ENCODE peak calls at places on chromosome 2, in nine cellular contexts. I is SJSA1, U is Peyer's patch, A is T47D, J is foreskin fibroblast, E is iris pigment epithelial cell, P is A549, F is kidney tubule cell, C is Right ventricle myocardium inferior. T is an unnamed sample.

GRCh38 chr2:182197529-182197928 is 211.9 kb downstream of the PPP1R1C start:
- DNase-seq in U (no peak), J (no peak), E (no peak), P (no peak), I (no peak), F (no peak), A (no peak), C (no peak), T (no peak)

GRCh38 chr2:108988796-108989713 is at the start of gene EDAR:
- DNase-seq in I (no peak), P (peak), C (no peak), A (peak), U (peak), J (peak), F (peak), E (peak), T (no peak)

GRCh38 chr2:205906419-205906818 is 179.6 kb downstream of the INO80D start:
- DNase-seq in U (no peak), J (no peak), E (no peak), F (no peak), P (no peak), C (no peak), A (no peak), I (no peak), T (no peak)

GRCh38 chr2:30717081-30717650 is 90.1 kb downstream of the CAPN13 start:
- DNase-seq in C (no peak), P (no peak), F (no peak), U (no peak), A (no peak), E (no peak), J (no peak), I (no peak), T (no peak)

GRCh38 chr2:20539776-20540586 is 93.1 kb downstream of the RHOB start:
- DNase-seq in F (no peak), I (peak), E (no peak), C (no peak), A (no peak), U (no peak), J (peak), P (no peak), T (no peak)

GRCh38 chr2:189526241-189526640 is 54.3 kb downstream of the SLC40A1 start:
- DNase-seq in U (no peak), J (no peak), P (no peak), E (no peak), A (no peak), F (no peak), I (no peak), C (no peak), T (no peak)

GRCh38 chr2:39512941-39513340 is 75.9 kb upstream of the MAP4K3 start:
- DNase-seq in J (no peak), F (no peak), P (no peak), E (no peak), I (peak), A (no peak), C (no peak), U (no peak), T (no peak)

GRCh38 chr2:113769555-113769954 is 13.1 kb upstream of the SLC35F5 start:
- DNase-seq in C (no peak), F (no peak), E (no peak), I (no peak), A (no peak), P (no peak), U (no peak), J (no peak), T (no peak)

GRCh38 chr2:85924522-85924921 is 35.7 kb upstream of the ST3GAL5 start:
- DNase-seq in P (peak), I (no peak), E (peak), U (no peak), A (no peak), F (no peak), C (peak), J (peak), T (no peak)

GRCh38 chr2:218389333-218390150 is 7.5 kb downstream of the SLC11A1 start:
- DNase-seq in J (no peak), U (no peak), F (no peak), I (no peak), E (no peak), A (no peak), C (no peak), P (no peak), T (no peak)

GRCh38 chr2:163044116-163044515 is 205.5 kb upstream of the KCNH7 start:
- DNase-seq in F (peak), C (no peak), I (no peak), A (no peak), J (no peak), E (no peak), U (no peak), P (peak), T (no peak)

GRCh38 chr2:160996584-160996983 is 163.6 kb upstream of the TANK start:
- DNase-seq in F (no peak), A (no peak), U (no peak), E (no peak), I (no peak), C (no peak), P (no peak), J (no peak), T (no peak)

GRCh38 chr2:152062130-152063091 is 36.4 kb downstream of the CACNB4 start:
- DNase-seq in A (no peak), C (no peak), E (peak), P (peak), U (no peak), F (peak), I (no peak), J (peak), T (peak)

GRCh38 chr2:221350621-221351020 is 221.5 kb downstream of the EPHA4 start:
- DNase-seq in A (no peak), C (no peak), J (peak), I (no peak), E (peak), U (no peak), F (peak), P (no peak), T (no peak)